ENCODE peak calls at places on chromosome X, in four cellular contexts. Z, U, D and X are unnamed samples.

GRCh38 chrX:77441479-77441878 is 5.7 kb upstream of the FGF16 start:
- DNase-seq in Z (no peak), U (no peak), D (no peak), X (no peak)

GRCh38 chrX:130296743-130297142 is 28.0 kb upstream of the ZNF280C start:
- DNase-seq in Z (no peak), U (peak; percentile 6), D (no peak), X (no peak)

GRCh38 chrX:119240356-119240755 is 4.3 kb downstream of the PGRMC1 start:
- DNase-seq in D (no peak), Z (no peak), U (peak; percentile 75), X (peak; percentile 88)

GRCh38 chrX:44305921-44306320 is 37.6 kb downstream of the EFHC2 start:
- DNase-seq in Z (no peak), D (no peak), U (no peak), X (no peak)

GRCh38 chrX:154902408-154902807 is 16.3 kb downstream of the F8A1 start:
- DNase-seq in U (no peak), D (no peak), Z (no peak), X (no peak)

GRCh38 chrX:37662181-37662580 is 23.4 kb upstream of the XK start:
- DNase-seq in U (no peak), D (no peak), Z (no peak), X (no peak)

GRCh38 chrX:16739574-16739973 is 20.2 kb downstream of the SYAP1 start:
- DNase-seq in Z (no peak), U (no peak), D (no peak), X (no peak)

GRCh38 chrX:44503550-44503949 is 39.1 kb downstream of the FUNDC1 start:
- DNase-seq in U (no peak), D (no peak), Z (no peak), X (no peak)

GRCh38 chrX:39475372-39475771 is 622.4 kb downstream of the BCOR start:
- DNase-seq in Z (no peak), D (no peak), U (no peak), X (no peak)

GRCh38 chrX:140815868-140816267 is 106.3 kb downstream of the LINC00632 start:
- DNase-seq in D (no peak), U (peak; percentile 10), Z (no peak), X (peak; percentile 41)

GRCh38 chrX:9340619-9341304 is 124.1 kb upstream of the TBL1X start:
- DNase-seq in Z (peak; percentile 45), U (peak; percentile 43), D (peak; percentile 43), X (peak; percentile 82)

GRCh38 chrX:125953769-125954168 is 212.3 kb downstream of the DCAF12L2 start:
- DNase-seq in Z (no peak), U (no peak), D (no peak), X (no peak)

GRCh38 chrX:119474615-119475388 is 6.6 kb downstream of the SLC25A5 start:
- DNase-seq in Z (no peak), D (no peak), U (no peak), X (no peak)

GRCh38 chrX:98203800-98204199 is 1320.1 kb downstream of the RPA4 start:
- DNase-seq in Z (no peak), D (no peak), U (no peak), X (no peak)

GRCh38 chrX:85994787-85995186 is 52.6 kb downstream of the CHM start:
- DNase-seq in D (no peak), U (no peak), Z (no peak), X (no peak)

GRCh38 chrX:119266364-119266995 is 30.4 kb downstream of the PGRMC1 start:
- DNase-seq in U (peak; percentile 12), D (no peak), Z (peak; percentile 7), X (peak; percentile 39)

GRCh38 chrX:85995641-85996040 is 51.7 kb downstream of the CHM start:
- DNase-seq in D (no peak), U (no peak), Z (no peak), X (no peak)

GRCh38 chrX:72245461-72246089 is 6.7 kb upstream of the ERCC6L start:
- DNase-seq in D (peak; percentile 15), U (peak; percentile 61), Z (no peak), X (peak; percentile 67)

GRCh38 chrX:4382273-4382672 is 668.8 kb upstream of the PRKX start:
- DNase-seq in U (no peak), D (no peak), Z (peak; percentile 2), X (no peak)

GRCh38 chrX:150410513-150410912 is 47.4 kb downstream of the MAMLD1 start:
- DNase-seq in Z (no peak), U (no peak), D (no peak), X (no peak)

GRCh38 chrX:111244238-111244750 is 26.0 kb downstream of the CAPN6 start:
- DNase-seq in D (no peak), Z (peak; percentile 0), U (peak; percentile 14), X (peak; percentile 33)

GRCh38 chrX:15761564-15762191 is 23.6 kb downstream of the CA5B start:
- DNase-seq in Z (peak; percentile 48), D (no peak), U (peak; percentile 41), X (peak; percentile 49)

GRCh38 chrX:121036951-121037350 is 10.5 kb upstream of the GLUD2 start:
- DNase-seq in D (no peak), U (no peak), Z (no peak), X (no peak)

GRCh38 chrX:55546956-55547355 is 57.3 kb upstream of the USP51 start:
- DNase-seq in U (no peak), D (no peak), Z (no peak), X (no peak)

GRCh38 chrX:99348256-99348655 is 1061.8 kb downstream of the PCDH19 start:
- DNase-seq in Z (no peak), D (no peak), U (no peak), X (no peak)

GRCh38 chrX:54357414-54358377 is at the start of gene WNK3:
- DNase-seq in D (peak; percentile 30), U (peak; percentile 57), Z (peak; percentile 77), X (peak; percentile 14)

GRCh38 chrX:15816886-15817285 is 26.6 kb downstream of the ZRSR2 start:
- DNase-seq in U (no peak), Z (no peak), D (no peak), X (no peak)

GRCh38 chrX:19990225-19990518 is 689 bp downstream of the BCLAF3 start:
- DNase-seq in D (no peak), Z (peak; percentile 18), U (no peak), X (no peak)

GRCh38 chrX:133085785-133086184 is 11.1 kb downstream of the USP26 start:
- DNase-seq in D (no peak), U (no peak), Z (no peak), X (no peak)

GRCh38 chrX:134480061-134480460 is 20.1 kb downstream of the HPRT1 start:
- DNase-seq in Z (no peak), D (no peak), U (peak; percentile 70), X (peak; percentile 41)

GRCh38 chrX:109472939-109473713 is 8.8 kb downstream of the GUCY2F start:
- DNase-seq in Z (no peak), D (no peak), U (peak; percentile 31), X (peak; percentile 60)

GRCh38 chrX:67612231-67612630 is 68.4 kb downstream of the AR start:
- DNase-seq in D (no peak), Z (no peak), U (peak; percentile 32), X (peak; percentile 43)

GRCh38 chrX:38500886-38501285 is 60.5 kb upstream of the TSPAN7 start:
- DNase-seq in D (no peak), Z (no peak), U (no peak), X (no peak)

GRCh38 chrX:72621619-72622485 is 49.2 kb upstream of the HDAC8 start:
- DNase-seq in Z (no peak), D (no peak), U (peak; percentile 61), X (peak; percentile 59)